ENCODE peak calls at places on chromosomes 7 and 10, in four cellular contexts. Y is GM18507, G is GM20000, A is HTR-8/SVneo. D is an unnamed sample.
A peak's percentile ranks its signal among the peaks of the same experiment; 100 is the strongest.

GRCh38 chr10:126129026-126129425 is 232.7 kb downstream of the FANK1 start:
- DNase-seq in Y (no peak), G (no peak), A (no peak), D (no peak)

GRCh38 chr7:44727346-44728262 is 21.0 kb upstream of the ZMIZ2 start:
- DNase-seq in A (no peak), G (peak; percentile 4), Y (no peak), D (no peak)

GRCh38 chr7:153393666-153394065 is 634.1 kb downstream of the ACTR3B start:
- DNase-seq in A (no peak), G (no peak), Y (no peak), D (no peak)

GRCh38 chr10:84292502-84292901 is 35.9 kb upstream of the CCSER2 start:
- DNase-seq in Y (no peak), A (no peak), G (no peak), D (no peak)

GRCh38 chr10:43396928-43397624 is 11.9 kb downstream of the HNRNPF start:
- DNase-seq in A (peak; percentile 90), Y (peak; percentile 81), G (peak; percentile 94), D (no peak)

GRCh38 chr7:158130023-158130409 is 457.6 kb downstream of the PTPRN2 start:
- DNase-seq in Y (no peak), A (no peak), G (no peak), D (no peak)

GRCh38 chr10:92914478-92915066 is 66.3 kb downstream of the EXOC6 start:
- DNase-seq in A (peak; percentile 51), Y (peak; percentile 9), G (peak; percentile 41), D (no peak)

GRCh38 chr7:98091523-98091922 is 15.1 kb upstream of the LMTK2 start:
- DNase-seq in Y (no peak), A (no peak), G (no peak), D (no peak)

GRCh38 chr10:64731016-64731415 is 1209.8 kb downstream of the REEP3 start:
- DNase-seq in A (no peak), G (no peak), Y (no peak), D (no peak)

GRCh38 chr10:120632047-120632446 is 175.0 kb downstream of the PLPP4 start:
- DNase-seq in G (no peak), Y (no peak), A (no peak), D (no peak)

GRCh38 chr10:74049995-74050394 is 52.1 kb downstream of the VCL start:
- DNase-seq in Y (no peak), G (no peak), A (no peak), D (no peak)

GRCh38 chr7:6419310-6419773 is 28.4 kb downstream of the DAGLB start:
- DNase-seq in A (no peak), G (no peak), Y (no peak), D (no peak)

GRCh38 chr7:149196151-149196704 is 882 bp downstream of the ZNF282 start:
- DNase-seq in G (peak; percentile 29), Y (no peak), A (no peak), D (no peak)

GRCh38 chr7:139827042-139827441 is 2.0 kb upstream of the TBXAS1 start:
- DNase-seq in Y (no peak), G (no peak), A (no peak), D (no peak)

GRCh38 chr10:82680688-82681087 is 805.7 kb downstream of the NRG3 start:
- DNase-seq in Y (no peak), A (no peak), G (no peak), D (no peak)

GRCh38 chr10:60733189-60733815 is 45.0 kb upstream of the CDK1 start:
- DNase-seq in G (peak; percentile 73), A (peak; percentile 29), Y (no peak), D (no peak)

GRCh38 chr10:98388086-98388655 is 26.8 kb downstream of the PYROXD2 start:
- DNase-seq in G (no peak), Y (no peak), A (no peak), D (no peak)

GRCh38 chr10:109282510-109282909 is 640.8 kb downstream of the XPNPEP1 start:
- DNase-seq in A (peak; percentile 49), G (no peak), Y (no peak), D (no peak)

GRCh38 chr10:66931949-66932343 is 6.1 kb downstream of the LRRTM3 start:
- DNase-seq in Y (no peak), G (no peak), A (no peak), D (no peak)

GRCh38 chr10:79313320-79313719 is 33.9 kb upstream of the PPIF start:
- DNase-seq in A (no peak), Y (no peak), G (no peak), D (no peak)

GRCh38 chr7:110347091-110347490 is 743.8 kb upstream of the LRRN3 start:
- DNase-seq in A (no peak), Y (no peak), G (no peak), D (no peak)

GRCh38 chr10:31112961-31113360 is 81.3 kb upstream of the ZNF438 start:
- DNase-seq in Y (no peak), G (no peak), A (no peak), D (no peak)

GRCh38 chr10:121409466-121410104 is 188.7 kb downstream of the FGFR2 start:
- DNase-seq in Y (no peak), A (no peak), G (no peak), D (no peak)

GRCh38 chr7:44431091-44431608 is 59.3 kb downstream of the NUDCD3 start:
- DNase-seq in Y (peak; percentile 50), A (no peak), G (peak; percentile 64), D (no peak)

GRCh38 chr7:143005632-143006260 is 21.2 kb downstream of the OR9A2 start:
- DNase-seq in G (no peak), Y (no peak), A (no peak), D (no peak)

GRCh38 chr7:27156508-27156898 is at the start of gene HOXA7:
- DNase-seq in A (peak; percentile 81), Y (no peak), G (no peak), D (peak; percentile 43)

GRCh38 chr7:149828357-149829309 is 9.5 kb upstream of the ZNF862 start:
- DNase-seq in G (no peak), Y (no peak), A (no peak), D (no peak)

GRCh38 chr10:43197834-43198681 is 59.8 kb downstream of the CSGALNACT2 start:
- DNase-seq in Y (no peak), A (no peak), G (peak; percentile 59), D (no peak)

GRCh38 chr7:92634924-92635519 is 44.8 kb upstream of the FAM133B start:
- DNase-seq in A (no peak), G (no peak), Y (no peak), D (no peak)

GRCh38 chr7:138228764-138229163 is 152.5 kb downstream of the AKR1D1 start:
- DNase-seq in A (peak; percentile 30), Y (no peak), G (no peak), D (no peak)

GRCh38 chr7:132480534-132480933 is 95.7 kb downstream of the PLXNA4 start:
- DNase-seq in A (no peak), G (no peak), Y (no peak), D (no peak)

GRCh38 chr10:129767751-129768150 is 196.3 kb downstream of the EBF3 start:
- DNase-seq in Y (no peak), A (no peak), G (no peak), D (no peak)

GRCh38 chr7:112420236-112420945 is 29.9 kb upstream of the IFRD1 start:
- DNase-seq in G (no peak), Y (no peak), A (no peak), D (no peak)